ENCODE peak calls at places on chromosomes 1 and 21, in six cellular contexts. One of them, this sample, is unnamed.

GRCh38 chr1:155548706-155549105 is 13.9 kb downstream of the ASH1L start:
- DNase-seq in activated naive CD8-positive, alpha-beta T cell treated with anti-CD3 and anti-CD28 coated beads, Interleukin-2, amount 50 U/mL, for 16 hours: no peak
- DNase-seq in Calu3: no peak
- DNase-seq in thoracic aorta: no peak
- DNase-seq in stimulated activated CD4-positive, alpha-beta T cell treated with anti-CD3 and anti-CD28 coated beads, TNF-alpha, amount 100 ng/mL, for 4 hours: no peak
- DNase-seq in NCI-H774: no peak
- DNase-seq in this sample: no peak

GRCh38 chr1:22289251-22289995 is 146.5 kb upstream of the WNT4 start:
- DNase-seq in stimulated activated CD4-positive, alpha-beta T cell treated with anti-CD3 and anti-CD28 coated beads, TNF-alpha, amount 100 ng/mL, for 4 hours: no peak
- DNase-seq in thoracic aorta: no peak
- DNase-seq in NCI-H774: no peak
- DNase-seq in activated naive CD8-positive, alpha-beta T cell treated with anti-CD3 and anti-CD28 coated beads, Interleukin-2, amount 50 U/mL, for 16 hours: no peak
- DNase-seq in Calu3: no peak
- DNase-seq in this sample: no peak

GRCh38 chr1:204617256-204618147 is 68.0 kb downstream of the LRRN2 start:
- DNase-seq in NCI-H774: no peak
- DNase-seq in stimulated activated CD4-positive, alpha-beta T cell treated with anti-CD3 and anti-CD28 coated beads, TNF-alpha, amount 100 ng/mL, for 4 hours: no peak
- DNase-seq in thoracic aorta: no peak
- DNase-seq in Calu3: no peak
- DNase-seq in activated naive CD8-positive, alpha-beta T cell treated with anti-CD3 and anti-CD28 coated beads, Interleukin-2, amount 50 U/mL, for 16 hours: no peak
- DNase-seq in this sample: no peak

GRCh38 chr1:161200992-161201827 is 957 bp upstream of the NDUFS2 start:
- DNase-seq in activated naive CD8-positive, alpha-beta T cell treated with anti-CD3 and anti-CD28 coated beads, Interleukin-2, amount 50 U/mL, for 16 hours: no peak
- DNase-seq in stimulated activated CD4-positive, alpha-beta T cell treated with anti-CD3 and anti-CD28 coated beads, TNF-alpha, amount 100 ng/mL, for 4 hours: no peak
- DNase-seq in NCI-H774: no peak
- DNase-seq in thoracic aorta: no peak
- DNase-seq in Calu3: no peak
- DNase-seq in this sample: no peak

GRCh38 chr1:206540044-206540758 is 32.9 kb downstream of the RASSF5 start:
- DNase-seq in thoracic aorta: peak
- DNase-seq in stimulated activated CD4-positive, alpha-beta T cell treated with anti-CD3 and anti-CD28 coated beads, TNF-alpha, amount 100 ng/mL, for 4 hours: no peak
- DNase-seq in Calu3: peak
- DNase-seq in activated naive CD8-positive, alpha-beta T cell treated with anti-CD3 and anti-CD28 coated beads, Interleukin-2, amount 50 U/mL, for 16 hours: no peak
- DNase-seq in NCI-H774: no peak
- DNase-seq in this sample: no peak

GRCh38 chr1:55869050-55869449 is 653.9 kb upstream of the USP24 start:
- DNase-seq in thoracic aorta: peak
- DNase-seq in activated naive CD8-positive, alpha-beta T cell treated with anti-CD3 and anti-CD28 coated beads, Interleukin-2, amount 50 U/mL, for 16 hours: no peak
- DNase-seq in Calu3: no peak
- DNase-seq in stimulated activated CD4-positive, alpha-beta T cell treated with anti-CD3 and anti-CD28 coated beads, TNF-alpha, amount 100 ng/mL, for 4 hours: no peak
- DNase-seq in NCI-H774: peak
- DNase-seq in this sample: no peak

GRCh38 chr1:2046953-2047748 is 3.1 kb upstream of the PRKCZ start:
- DNase-seq in stimulated activated CD4-positive, alpha-beta T cell treated with anti-CD3 and anti-CD28 coated beads, TNF-alpha, amount 100 ng/mL, for 4 hours: no peak
- DNase-seq in NCI-H774: no peak
- DNase-seq in activated naive CD8-positive, alpha-beta T cell treated with anti-CD3 and anti-CD28 coated beads, Interleukin-2, amount 50 U/mL, for 16 hours: no peak
- DNase-seq in Calu3: no peak
- DNase-seq in thoracic aorta: no peak
- DNase-seq in this sample: no peak

GRCh38 chr1:198788561-198789064 is 149.8 kb downstream of the PTPRC start:
- DNase-seq in NCI-H774: no peak
- DNase-seq in thoracic aorta: no peak
- DNase-seq in Calu3: no peak
- DNase-seq in activated naive CD8-positive, alpha-beta T cell treated with anti-CD3 and anti-CD28 coated beads, Interleukin-2, amount 50 U/mL, for 16 hours: no peak
- DNase-seq in stimulated activated CD4-positive, alpha-beta T cell treated with anti-CD3 and anti-CD28 coated beads, TNF-alpha, amount 100 ng/mL, for 4 hours: no peak
- DNase-seq in this sample: no peak

GRCh38 chr1:215637041-215637573 is 70.0 kb downstream of the KCTD3 start:
- DNase-seq in Calu3: no peak
- DNase-seq in stimulated activated CD4-positive, alpha-beta T cell treated with anti-CD3 and anti-CD28 coated beads, TNF-alpha, amount 100 ng/mL, for 4 hours: no peak
- DNase-seq in thoracic aorta: peak
- DNase-seq in NCI-H774: no peak
- DNase-seq in activated naive CD8-positive, alpha-beta T cell treated with anti-CD3 and anti-CD28 coated beads, Interleukin-2, amount 50 U/mL, for 16 hours: no peak
- DNase-seq in this sample: no peak

GRCh38 chr1:198254521-198254920 is 97.7 kb downstream of the NEK7 start:
- DNase-seq in NCI-H774: no peak
- DNase-seq in activated naive CD8-positive, alpha-beta T cell treated with anti-CD3 and anti-CD28 coated beads, Interleukin-2, amount 50 U/mL, for 16 hours: no peak
- DNase-seq in stimulated activated CD4-positive, alpha-beta T cell treated with anti-CD3 and anti-CD28 coated beads, TNF-alpha, amount 100 ng/mL, for 4 hours: no peak
- DNase-seq in thoracic aorta: no peak
- DNase-seq in Calu3: no peak
- DNase-seq in this sample: no peak

GRCh38 chr1:168512864-168513595 is 30.8 kb downstream of the XCL2 start:
- DNase-seq in NCI-H774: no peak
- DNase-seq in stimulated activated CD4-positive, alpha-beta T cell treated with anti-CD3 and anti-CD28 coated beads, TNF-alpha, amount 100 ng/mL, for 4 hours: no peak
- DNase-seq in activated naive CD8-positive, alpha-beta T cell treated with anti-CD3 and anti-CD28 coated beads, Interleukin-2, amount 50 U/mL, for 16 hours: no peak
- DNase-seq in thoracic aorta: no peak
- DNase-seq in Calu3: no peak
- DNase-seq in this sample: no peak

GRCh38 chr1:180482425-180483275 is 19.7 kb downstream of the ACBD6 start:
- DNase-seq in thoracic aorta: no peak
- DNase-seq in Calu3: peak
- DNase-seq in NCI-H774: peak
- DNase-seq in activated naive CD8-positive, alpha-beta T cell treated with anti-CD3 and anti-CD28 coated beads, Interleukin-2, amount 50 U/mL, for 16 hours: no peak
- DNase-seq in stimulated activated CD4-positive, alpha-beta T cell treated with anti-CD3 and anti-CD28 coated beads, TNF-alpha, amount 100 ng/mL, for 4 hours: no peak
- DNase-seq in this sample: no peak

GRCh38 chr1:3819626-3820245 is 23.4 kb upstream of the LRRC47 start:
- DNase-seq in activated naive CD8-positive, alpha-beta T cell treated with anti-CD3 and anti-CD28 coated beads, Interleukin-2, amount 50 U/mL, for 16 hours: no peak
- DNase-seq in stimulated activated CD4-positive, alpha-beta T cell treated with anti-CD3 and anti-CD28 coated beads, TNF-alpha, amount 100 ng/mL, for 4 hours: no peak
- DNase-seq in Calu3: no peak
- DNase-seq in thoracic aorta: no peak
- DNase-seq in NCI-H774: no peak
- DNase-seq in this sample: no peak

GRCh38 chr1:205488074-205488723 is 16.3 kb upstream of the CDK18 start:
- DNase-seq in stimulated activated CD4-positive, alpha-beta T cell treated with anti-CD3 and anti-CD28 coated beads, TNF-alpha, amount 100 ng/mL, for 4 hours: peak
- DNase-seq in NCI-H774: peak
- DNase-seq in thoracic aorta: no peak
- DNase-seq in Calu3: peak
- DNase-seq in activated naive CD8-positive, alpha-beta T cell treated with anti-CD3 and anti-CD28 coated beads, Interleukin-2, amount 50 U/mL, for 16 hours: no peak
- DNase-seq in this sample: no peak

GRCh38 chr21:21860888-21861287 is 862.7 kb downstream of the NCAM2 start:
- DNase-seq in thoracic aorta: no peak
- DNase-seq in Calu3: no peak
- DNase-seq in stimulated activated CD4-positive, alpha-beta T cell treated with anti-CD3 and anti-CD28 coated beads, TNF-alpha, amount 100 ng/mL, for 4 hours: no peak
- DNase-seq in activated naive CD8-positive, alpha-beta T cell treated with anti-CD3 and anti-CD28 coated beads, Interleukin-2, amount 50 U/mL, for 16 hours: no peak
- DNase-seq in NCI-H774: no peak
- DNase-seq in this sample: no peak

GRCh38 chr1:27487927-27488522 is 1.9 kb downstream of the WASF2 start:
- DNase-seq in thoracic aorta: no peak
- DNase-seq in activated naive CD8-positive, alpha-beta T cell treated with anti-CD3 and anti-CD28 coated beads, Interleukin-2, amount 50 U/mL, for 16 hours: no peak
- DNase-seq in stimulated activated CD4-positive, alpha-beta T cell treated with anti-CD3 and anti-CD28 coated beads, TNF-alpha, amount 100 ng/mL, for 4 hours: no peak
- DNase-seq in NCI-H774: no peak
- DNase-seq in Calu3: no peak
- DNase-seq in this sample: no peak

GRCh38 chr1:181714428-181714827 is 231.1 kb downstream of the CACNA1E start:
- DNase-seq in NCI-H774: no peak
- DNase-seq in thoracic aorta: no peak
- DNase-seq in activated naive CD8-positive, alpha-beta T cell treated with anti-CD3 and anti-CD28 coated beads, Interleukin-2, amount 50 U/mL, for 16 hours: no peak
- DNase-seq in stimulated activated CD4-positive, alpha-beta T cell treated with anti-CD3 and anti-CD28 coated beads, TNF-alpha, amount 100 ng/mL, for 4 hours: no peak
- DNase-seq in Calu3: no peak
- DNase-seq in this sample: no peak

GRCh38 chr1:26282694-26283019 is 2.8 kb downstream of the SH3BGRL3 start:
- DNase-seq in activated naive CD8-positive, alpha-beta T cell treated with anti-CD3 and anti-CD28 coated beads, Interleukin-2, amount 50 U/mL, for 16 hours: no peak
- DNase-seq in stimulated activated CD4-positive, alpha-beta T cell treated with anti-CD3 and anti-CD28 coated beads, TNF-alpha, amount 100 ng/mL, for 4 hours: no peak
- DNase-seq in NCI-H774: no peak
- DNase-seq in Calu3: no peak
- DNase-seq in thoracic aorta: no peak
- DNase-seq in this sample: no peak

GRCh38 chr1:191290441-191290840 is 812.8 kb upstream of the BRINP3 start:
- DNase-seq in Calu3: no peak
- DNase-seq in NCI-H774: no peak
- DNase-seq in activated naive CD8-positive, alpha-beta T cell treated with anti-CD3 and anti-CD28 coated beads, Interleukin-2, amount 50 U/mL, for 16 hours: no peak
- DNase-seq in stimulated activated CD4-positive, alpha-beta T cell treated with anti-CD3 and anti-CD28 coated beads, TNF-alpha, amount 100 ng/mL, for 4 hours: no peak
- DNase-seq in thoracic aorta: no peak
- DNase-seq in this sample: no peak

GRCh38 chr1:30447080-30447479 is 276.3 kb downstream of the MATN1 start:
- DNase-seq in Calu3: no peak
- DNase-seq in thoracic aorta: no peak
- DNase-seq in activated naive CD8-positive, alpha-beta T cell treated with anti-CD3 and anti-CD28 coated beads, Interleukin-2, amount 50 U/mL, for 16 hours: no peak
- DNase-seq in stimulated activated CD4-positive, alpha-beta T cell treated with anti-CD3 and anti-CD28 coated beads, TNF-alpha, amount 100 ng/mL, for 4 hours: no peak
- DNase-seq in NCI-H774: no peak
- DNase-seq in this sample: no peak

GRCh38 chr1:205477121-205477758 is 21.4 kb upstream of the BLACAT1 start:
- DNase-seq in stimulated activated CD4-positive, alpha-beta T cell treated with anti-CD3 and anti-CD28 coated beads, TNF-alpha, amount 100 ng/mL, for 4 hours: no peak
- DNase-seq in activated naive CD8-positive, alpha-beta T cell treated with anti-CD3 and anti-CD28 coated beads, Interleukin-2, amount 50 U/mL, for 16 hours: no peak
- DNase-seq in Calu3: no peak
- DNase-seq in NCI-H774: no peak
- DNase-seq in thoracic aorta: no peak
- DNase-seq in this sample: no peak

GRCh38 chr1:164726235-164726634 is 167.3 kb downstream of the PBX1 start:
- DNase-seq in activated naive CD8-positive, alpha-beta T cell treated with anti-CD3 and anti-CD28 coated beads, Interleukin-2, amount 50 U/mL, for 16 hours: no peak
- DNase-seq in thoracic aorta: no peak
- DNase-seq in stimulated activated CD4-positive, alpha-beta T cell treated with anti-CD3 and anti-CD28 coated beads, TNF-alpha, amount 100 ng/mL, for 4 hours: no peak
- DNase-seq in Calu3: no peak
- DNase-seq in NCI-H774: no peak
- DNase-seq in this sample: no peak

GRCh38 chr1:61056674-61057439 is 25.5 kb upstream of the NFIA start:
- DNase-seq in Calu3: no peak
- DNase-seq in stimulated activated CD4-positive, alpha-beta T cell treated with anti-CD3 and anti-CD28 coated beads, TNF-alpha, amount 100 ng/mL, for 4 hours: no peak
- DNase-seq in activated naive CD8-positive, alpha-beta T cell treated with anti-CD3 and anti-CD28 coated beads, Interleukin-2, amount 50 U/mL, for 16 hours: no peak
- DNase-seq in thoracic aorta: no peak
- DNase-seq in NCI-H774: peak
- DNase-seq in this sample: no peak

GRCh38 chr1:47348246-47348645 is 14.7 kb downstream of the CMPK1 start:
- DNase-seq in activated naive CD8-positive, alpha-beta T cell treated with anti-CD3 and anti-CD28 coated beads, Interleukin-2, amount 50 U/mL, for 16 hours: no peak
- DNase-seq in thoracic aorta: no peak
- DNase-seq in stimulated activated CD4-positive, alpha-beta T cell treated with anti-CD3 and anti-CD28 coated beads, TNF-alpha, amount 100 ng/mL, for 4 hours: no peak
- DNase-seq in Calu3: no peak
- DNase-seq in NCI-H774: no peak
- DNase-seq in this sample: no peak

GRCh38 chr1:6273380-6273891 is 12.5 kb upstream of the GPR153 start:
- DNase-seq in Calu3: peak
- DNase-seq in NCI-H774: no peak
- DNase-seq in stimulated activated CD4-positive, alpha-beta T cell treated with anti-CD3 and anti-CD28 coated beads, TNF-alpha, amount 100 ng/mL, for 4 hours: no peak
- DNase-seq in activated naive CD8-positive, alpha-beta T cell treated with anti-CD3 and anti-CD28 coated beads, Interleukin-2, amount 50 U/mL, for 16 hours: no peak
- DNase-seq in thoracic aorta: no peak
- DNase-seq in this sample: no peak

GRCh38 chr21:21858502-21859334 is 860.5 kb downstream of the NCAM2 start:
- DNase-seq in thoracic aorta: no peak
- DNase-seq in activated naive CD8-positive, alpha-beta T cell treated with anti-CD3 and anti-CD28 coated beads, Interleukin-2, amount 50 U/mL, for 16 hours: no peak
- DNase-seq in stimulated activated CD4-positive, alpha-beta T cell treated with anti-CD3 and anti-CD28 coated beads, TNF-alpha, amount 100 ng/mL, for 4 hours: no peak
- DNase-seq in NCI-H774: no peak
- DNase-seq in Calu3: no peak
- DNase-seq in this sample: no peak

GRCh38 chr1:94697839-94698238 is 122.3 kb upstream of the SLC44A3 start:
- DNase-seq in Calu3: no peak
- DNase-seq in thoracic aorta: no peak
- DNase-seq in activated naive CD8-positive, alpha-beta T cell treated with anti-CD3 and anti-CD28 coated beads, Interleukin-2, amount 50 U/mL, for 16 hours: no peak
- DNase-seq in NCI-H774: peak
- DNase-seq in stimulated activated CD4-positive, alpha-beta T cell treated with anti-CD3 and anti-CD28 coated beads, TNF-alpha, amount 100 ng/mL, for 4 hours: no peak
- DNase-seq in this sample: no peak